ENCODE peak calls at places on chromosomes 4 and X, in eight cellular contexts. X is activated CD8-positive, alpha-beta memory T cell treated with anti-CD3 and anti-CD28 coated beads for 4 hours; D is SJSA1; S is GM10248; W is nephron progenitor cell; M is neural crest cell; I is NAMALWA; F is LHCN-M2. B is an unnamed sample.
A peak's percentile ranks its signal among the peaks of the same experiment; 100 is the strongest.

GRCh38 chr4:32140636-32141035 is 1420.5 kb downstream of the PCDH7 start:
- DNase-seq in X (no peak), D (peak; percentile 1), S (no peak), W (no peak), M (no peak), I (no peak), F (peak; percentile 74), B (peak; percentile 97)

GRCh38 chr4:41294445-41295062 is 37.8 kb downstream of the UCHL1 start:
- DNase-seq in X (no peak), D (no peak), S (no peak), W (no peak), M (peak; percentile 4), I (peak; percentile 44), F (peak; percentile 24), B (no peak)

GRCh38 chr4:15238720-15239119 is 189.1 kb upstream of the C1QTNF7 start:
- DNase-seq in X (no peak), D (no peak), S (peak; percentile 64), W (peak; percentile 39), M (peak; percentile 23), I (peak; percentile 18), F (peak; percentile 53), B (peak; percentile 42)

GRCh38 chr4:37667197-37668100 is 18.7 kb downstream of the RELL1 start:
- DNase-seq in X (no peak), D (no peak), S (no peak), W (no peak), M (no peak), I (no peak), F (peak; percentile 24), B (peak; percentile 41)

GRCh38 chrX:155313766-155314165 is 20.6 kb downstream of the CLIC2 start:
- DNase-seq in X (no peak), D (no peak), S (no peak), W (no peak), M (no peak), I (no peak), F (no peak), B (no peak)

GRCh38 chr4:115234405-115235093 is 121.1 kb upstream of the NDST4 start:
- DNase-seq in X (no peak), D (no peak), S (peak; percentile 12), W (no peak), M (no peak), I (peak; percentile 65), F (peak; percentile 51), B (peak; percentile 8)

GRCh38 chr4:177511611-177512010 is 69.4 kb upstream of the AGA start:
- DNase-seq in X (no peak), D (no peak), S (no peak), W (no peak), M (no peak), I (no peak), F (no peak), B (peak; percentile 18)

GRCh38 chrX:2823795-2824386 is 4.8 kb upstream of the GYG2 start:
- DNase-seq in X (no peak), D (no peak), S (no peak), W (peak; percentile 19), M (no peak), I (no peak), F (no peak), B (no peak)

GRCh38 chr4:74056858-74057562 is 18.5 kb upstream of the CXCL3 start:
- DNase-seq in X (no peak), D (peak; percentile 75), S (no peak), W (no peak), M (no peak), I (no peak), F (peak; percentile 77), B (peak; percentile 67)

GRCh38 chr4:27594917-27595316 is 734.3 kb downstream of the STIM2 start:
- DNase-seq in X (no peak), D (no peak), S (no peak), W (no peak), M (no peak), I (no peak), F (no peak), B (no peak)

GRCh38 chrX:115098897-115099296 is 81.5 kb upstream of the IL13RA2 start:
- DNase-seq in X (no peak), D (no peak), S (no peak), W (no peak), M (no peak), I (no peak), F (no peak), B (no peak)

GRCh38 chr4:165403667-165404066 is 24.9 kb downstream of the CPE start:
- DNase-seq in X (no peak), D (no peak), S (no peak), W (no peak), M (no peak), I (no peak), F (no peak), B (no peak)

GRCh38 chr4:147683172-147683571 is 791 bp downstream of the PRMT9 start:
- DNase-seq in X (no peak), D (no peak), S (peak; percentile 27), W (peak; percentile 11), M (no peak), I (peak; percentile 52), F (peak; percentile 36), B (no peak)

GRCh38 chr4:128854433-128854832 is 44.9 kb downstream of the JADE1 start:
- DNase-seq in X (no peak), D (no peak), S (peak; percentile 35), W (no peak), M (no peak), I (no peak), F (peak; percentile 39), B (no peak)

B was measured in renal cortical epithelial cell.